ENCODE peak calls at places on chromosomes 3 and 15, in seven cellular contexts. One of them, this sample, is unnamed.

GRCh38 chr15:26166429-26166828 is 303.3 kb upstream of the ATP10A start:
- DNase-seq in lower lobe of right lung: no peak
- DNase-seq in foreskin fibroblast: no peak
- DNase-seq in cardiac muscle cell: no peak
- DNase-seq in cardiac fibroblast: no peak
- DNase-seq in fibroblast of mammary gland: no peak
- DNase-seq in ovary: no peak
- DNase-seq in this sample: no peak

GRCh38 chr3:194205675-194206133 is 69.8 kb downstream of the HES1 start:
- DNase-seq in foreskin fibroblast: no peak
- DNase-seq in cardiac fibroblast: no peak
- DNase-seq in lower lobe of right lung: peak
- DNase-seq in fibroblast of mammary gland: no peak
- DNase-seq in ovary: no peak
- DNase-seq in cardiac muscle cell: no peak
- DNase-seq in this sample: no peak

GRCh38 chr3:69683076-69683806 is 56.0 kb upstream of the MITF start:
- DNase-seq in fibroblast of mammary gland: no peak
- DNase-seq in lower lobe of right lung: no peak
- DNase-seq in ovary: no peak
- DNase-seq in cardiac fibroblast: no peak
- DNase-seq in cardiac muscle cell: no peak
- DNase-seq in foreskin fibroblast: no peak
- DNase-seq in this sample: no peak

GRCh38 chr15:38029741-38030140 is 95.3 kb downstream of the TMCO5A start:
- DNase-seq in foreskin fibroblast: no peak
- DNase-seq in cardiac muscle cell: peak
- DNase-seq in lower lobe of right lung: no peak
- DNase-seq in cardiac fibroblast: peak
- DNase-seq in ovary: no peak
- DNase-seq in fibroblast of mammary gland: peak
- DNase-seq in this sample: no peak

GRCh38 chr3:114569186-114569585 is 275.4 kb downstream of the TIGIT start:
- DNase-seq in cardiac muscle cell: no peak
- DNase-seq in cardiac fibroblast: peak
- DNase-seq in foreskin fibroblast: no peak
- DNase-seq in ovary: no peak
- DNase-seq in fibroblast of mammary gland: no peak
- DNase-seq in lower lobe of right lung: no peak
- DNase-seq in this sample: peak

GRCh38 chr15:62323353-62323752 is 158.3 kb upstream of the C2CD4B start:
- DNase-seq in lower lobe of right lung: no peak
- DNase-seq in fibroblast of mammary gland: no peak
- DNase-seq in foreskin fibroblast: no peak
- DNase-seq in cardiac fibroblast: no peak
- DNase-seq in cardiac muscle cell: no peak
- DNase-seq in ovary: no peak
- DNase-seq in this sample: no peak

GRCh38 chr15:92205255-92205739 is 188.4 kb upstream of the ST8SIA2 start:
- DNase-seq in fibroblast of mammary gland: no peak
- DNase-seq in foreskin fibroblast: no peak
- DNase-seq in cardiac fibroblast: no peak
- DNase-seq in cardiac muscle cell: no peak
- DNase-seq in ovary: no peak
- DNase-seq in lower lobe of right lung: no peak
- DNase-seq in this sample: no peak

GRCh38 chr3:139559541-139559940 is 20.0 kb upstream of the RBP1 start:
- DNase-seq in lower lobe of right lung: no peak
- DNase-seq in fibroblast of mammary gland: peak
- DNase-seq in cardiac fibroblast: peak
- DNase-seq in cardiac muscle cell: no peak
- DNase-seq in foreskin fibroblast: no peak
- DNase-seq in ovary: no peak
- DNase-seq in this sample: no peak

GRCh38 chr3:15367059-15367458 is 34.7 kb upstream of the SH3BP5 start:
- DNase-seq in fibroblast of mammary gland: no peak
- DNase-seq in cardiac fibroblast: peak
- DNase-seq in foreskin fibroblast: no peak
- DNase-seq in ovary: no peak
- DNase-seq in lower lobe of right lung: no peak
- DNase-seq in cardiac muscle cell: peak
- DNase-seq in this sample: no peak

GRCh38 chr3:124158174-124158812 is 166.4 kb upstream of the ROPN1 start:
- DNase-seq in lower lobe of right lung: no peak
- DNase-seq in cardiac fibroblast: no peak
- DNase-seq in foreskin fibroblast: no peak
- DNase-seq in cardiac muscle cell: no peak
- DNase-seq in fibroblast of mammary gland: no peak
- DNase-seq in ovary: no peak
- DNase-seq in this sample: no peak

GRCh38 chr15:25703726-25704125 is 159.4 kb downstream of the ATP10A start:
- DNase-seq in fibroblast of mammary gland: no peak
- DNase-seq in lower lobe of right lung: no peak
- DNase-seq in cardiac muscle cell: no peak
- DNase-seq in foreskin fibroblast: no peak
- DNase-seq in ovary: no peak
- DNase-seq in cardiac fibroblast: no peak
- DNase-seq in this sample: no peak

GRCh38 chr3:154684021-154684420 is 254.0 kb upstream of the GPR149 start:
- DNase-seq in foreskin fibroblast: no peak
- DNase-seq in fibroblast of mammary gland: no peak
- DNase-seq in cardiac fibroblast: no peak
- DNase-seq in ovary: no peak
- DNase-seq in cardiac muscle cell: no peak
- DNase-seq in lower lobe of right lung: no peak
- DNase-seq in this sample: no peak

GRCh38 chr15:57138260-57138895 is 219.9 kb downstream of the TCF12 start:
- DNase-seq in cardiac muscle cell: peak
- DNase-seq in ovary: no peak
- DNase-seq in foreskin fibroblast: peak
- DNase-seq in cardiac fibroblast: peak
- DNase-seq in fibroblast of mammary gland: peak
- DNase-seq in lower lobe of right lung: no peak
- DNase-seq in this sample: peak

GRCh38 chr15:67164811-67165652 is 89.4 kb downstream of the AAGAB start:
- DNase-seq in fibroblast of mammary gland: peak
- DNase-seq in ovary: peak
- DNase-seq in foreskin fibroblast: no peak
- DNase-seq in cardiac fibroblast: peak
- DNase-seq in lower lobe of right lung: no peak
- DNase-seq in cardiac muscle cell: peak
- DNase-seq in this sample: peak

GRCh38 chr3:196440041-196440537 is 7.9 kb upstream of the UBXN7 start:
- DNase-seq in cardiac fibroblast: peak
- DNase-seq in ovary: no peak
- DNase-seq in lower lobe of right lung: no peak
- DNase-seq in cardiac muscle cell: peak
- DNase-seq in fibroblast of mammary gland: peak
- DNase-seq in foreskin fibroblast: peak
- DNase-seq in this sample: no peak

GRCh38 chr15:68352401-68353062 is 75.0 kb downstream of the FEM1B start:
- DNase-seq in fibroblast of mammary gland: peak
- DNase-seq in cardiac fibroblast: peak
- DNase-seq in lower lobe of right lung: no peak
- DNase-seq in ovary: peak
- DNase-seq in cardiac muscle cell: peak
- DNase-seq in foreskin fibroblast: peak
- DNase-seq in this sample: peak

GRCh38 chr3:79846148-79846933 is 78.5 kb upstream of the ROBO1 start:
- DNase-seq in cardiac fibroblast: no peak
- DNase-seq in ovary: no peak
- DNase-seq in fibroblast of mammary gland: no peak
- DNase-seq in cardiac muscle cell: no peak
- DNase-seq in lower lobe of right lung: no peak
- DNase-seq in foreskin fibroblast: no peak
- DNase-seq in this sample: no peak

GRCh38 chr3:101689291-101689690 is 2.8 kb upstream of the RPL24 start:
- DNase-seq in ovary: no peak
- DNase-seq in cardiac muscle cell: peak
- DNase-seq in lower lobe of right lung: no peak
- DNase-seq in foreskin fibroblast: no peak
- DNase-seq in fibroblast of mammary gland: no peak
- DNase-seq in cardiac fibroblast: peak
- DNase-seq in this sample: no peak

GRCh38 chr3:18988619-18989229 is 159.6 kb upstream of the KCNH8 start:
- DNase-seq in foreskin fibroblast: no peak
- DNase-seq in lower lobe of right lung: no peak
- DNase-seq in fibroblast of mammary gland: peak
- DNase-seq in cardiac muscle cell: peak
- DNase-seq in ovary: no peak
- DNase-seq in cardiac fibroblast: peak
- DNase-seq in this sample: peak

GRCh38 chr3:18499256-18499655 is 74.1 kb upstream of the SATB1 start:
- DNase-seq in foreskin fibroblast: no peak
- DNase-seq in lower lobe of right lung: no peak
- DNase-seq in fibroblast of mammary gland: no peak
- DNase-seq in cardiac muscle cell: no peak
- DNase-seq in ovary: no peak
- DNase-seq in cardiac fibroblast: no peak
- DNase-seq in this sample: no peak

DNA sequence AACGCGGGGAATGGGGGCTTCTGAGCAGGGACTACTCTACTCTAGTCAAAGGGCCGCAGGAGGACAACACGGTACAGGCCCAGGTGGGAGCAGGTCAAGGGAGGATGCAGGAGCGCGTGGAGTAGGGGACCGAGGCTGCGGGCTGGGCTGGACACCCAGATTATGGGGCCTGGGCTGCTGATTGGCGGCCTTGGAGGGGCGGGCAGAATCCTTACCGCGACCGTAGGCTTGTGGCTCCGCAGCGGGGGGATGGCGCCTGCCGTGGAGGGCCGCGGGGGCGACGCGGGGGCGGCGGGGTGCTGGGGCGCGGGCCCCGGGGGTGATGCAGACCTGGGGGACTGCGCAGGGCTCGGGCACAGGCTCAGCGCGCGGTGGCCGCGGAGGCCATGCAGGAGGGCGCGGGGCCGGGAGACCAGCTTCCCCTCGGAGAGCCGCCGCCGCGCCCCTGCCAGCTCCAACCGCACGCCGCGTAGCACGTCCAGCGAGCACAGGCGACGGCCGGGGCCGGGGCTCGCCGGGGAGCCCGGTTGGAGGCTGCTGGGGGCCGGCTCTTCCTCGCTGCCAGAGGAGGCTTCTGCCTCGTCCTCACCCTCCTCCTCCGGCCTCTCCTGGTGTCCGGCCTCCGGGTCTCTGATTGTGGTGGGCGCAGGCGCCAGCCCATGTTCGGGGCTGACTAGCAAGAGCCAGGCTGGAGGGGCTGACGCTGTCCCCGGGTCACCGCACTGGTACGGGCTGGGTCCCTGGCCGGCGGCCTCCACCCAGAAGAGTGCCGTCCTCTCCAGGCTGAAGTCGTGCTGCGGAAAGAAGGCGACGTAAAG is 12.9 kb downstream of the UBAP1L start:
- DNase-seq in cardiac fibroblast: no peak
- DNase-seq in fibroblast of mammary gland: no peak
- DNase-seq in ovary: no peak
- DNase-seq in lower lobe of right lung: no peak
- DNase-seq in foreskin fibroblast: no peak
- DNase-seq in cardiac muscle cell: no peak
- DNase-seq in this sample: no peak
- TF ChIP-seq CTCF in cardiac fibroblast: no peak
- TF ChIP-seq CTCF in fibroblast of mammary gland: no peak
- TF ChIP-seq CTCF in ovary: no peak
- TF ChIP-seq CTCF in lower lobe of right lung: no peak
- TF ChIP-seq CTCF in foreskin fibroblast: no peak
- TF ChIP-seq CTCF in cardiac muscle cell: no peak
- TF ChIP-seq CTCF in this sample: no peak

DNA sequence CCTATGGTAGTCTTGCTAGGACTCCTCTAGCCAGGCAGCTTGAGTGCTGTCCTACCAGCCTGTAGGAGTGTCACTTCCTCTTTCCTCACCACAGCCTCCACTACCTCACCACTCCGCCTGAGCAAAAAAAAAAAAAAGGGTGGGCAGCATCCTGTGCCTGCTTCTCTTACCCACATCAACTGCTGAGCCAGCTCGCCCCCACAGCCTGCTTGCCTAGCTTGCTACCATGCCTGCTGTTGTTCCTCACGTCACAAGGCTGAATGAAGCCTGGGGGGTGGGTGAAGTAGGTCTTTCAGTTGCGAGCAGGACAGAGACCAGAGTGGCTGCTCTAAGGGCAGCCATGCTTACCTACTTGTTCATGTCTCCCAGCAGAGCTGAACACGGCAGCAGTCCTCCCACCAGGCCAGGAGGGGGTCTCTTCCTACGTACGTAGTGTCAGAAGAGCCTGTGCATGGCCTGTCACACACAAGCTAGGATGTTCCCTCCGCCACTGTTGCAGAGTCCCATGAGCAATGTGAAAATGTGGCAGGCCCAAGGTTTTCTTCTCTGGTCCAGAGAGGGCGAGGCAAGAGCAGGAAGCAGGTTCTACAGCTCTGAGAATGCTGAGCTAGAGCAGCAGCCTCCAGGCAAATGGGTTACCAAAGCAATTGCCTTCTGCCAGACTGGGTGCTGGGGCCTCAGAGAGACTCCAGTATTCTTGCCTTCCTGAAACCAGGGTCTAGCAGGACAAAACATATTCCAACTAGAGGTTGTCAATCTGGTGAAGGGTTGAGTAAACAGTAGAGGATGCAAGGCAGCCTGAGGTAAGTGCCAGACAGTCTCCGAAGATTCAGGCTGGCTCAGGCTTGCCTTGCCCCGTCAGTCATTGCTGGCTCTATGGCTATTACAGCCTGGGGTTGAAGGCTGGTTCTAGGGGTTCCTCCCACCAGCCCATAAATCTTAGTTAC is 8.0 kb downstream of the PPM1M start:
- DNase-seq in cardiac muscle cell: peak
- DNase-seq in cardiac fibroblast: peak
- DNase-seq in fibroblast of mammary gland: no peak
- DNase-seq in lower lobe of right lung: peak
- DNase-seq in foreskin fibroblast: no peak
- DNase-seq in ovary: no peak
- DNase-seq in this sample: no peak
- H3K4me3 ChIP-seq in cardiac muscle cell: no peak
- H3K4me3 ChIP-seq in cardiac fibroblast: no peak
- H3K4me3 ChIP-seq in fibroblast of mammary gland: no peak
- H3K4me3 ChIP-seq in lower lobe of right lung: no peak
- H3K4me3 ChIP-seq in foreskin fibroblast: no peak
- H3K4me3 ChIP-seq in ovary: no peak
- H3K4me3 ChIP-seq in this sample: no peak

DNA sequence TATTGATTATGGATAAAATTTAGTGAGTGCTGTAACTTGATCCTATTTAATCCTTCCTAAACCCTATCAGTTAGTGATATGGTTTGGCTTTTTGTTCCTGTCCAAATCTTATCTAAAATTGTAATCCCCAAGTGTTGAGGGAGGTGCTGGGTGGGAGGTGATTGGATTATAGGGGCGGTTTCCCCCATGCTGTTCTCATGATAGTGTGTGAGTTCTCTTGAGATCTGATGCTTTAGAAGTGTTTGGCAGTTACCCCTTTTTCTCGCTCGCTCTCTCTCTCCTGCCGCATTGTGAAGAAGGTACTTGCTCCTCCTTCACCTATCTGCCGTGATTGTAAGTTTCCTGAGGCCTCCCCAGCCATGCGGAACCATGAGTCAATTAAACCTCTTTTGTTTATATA is 134.0 kb upstream of the SUCLG2 start:
- DNase-seq in fibroblast of mammary gland: no peak
- DNase-seq in lower lobe of right lung: no peak
- DNase-seq in cardiac muscle cell: no peak
- DNase-seq in ovary: no peak
- DNase-seq in foreskin fibroblast: no peak
- DNase-seq in cardiac fibroblast: no peak
- DNase-seq in this sample: no peak
- TF ChIP-seq CTCF in fibroblast of mammary gland: no peak
- TF ChIP-seq CTCF in lower lobe of right lung: no peak
- TF ChIP-seq CTCF in cardiac muscle cell: no peak
- TF ChIP-seq CTCF in ovary: no peak
- TF ChIP-seq CTCF in foreskin fibroblast: no peak
- TF ChIP-seq CTCF in cardiac fibroblast: no peak
- TF ChIP-seq CTCF in this sample: no peak

GRCh38 chr15:89052474-89052873 is 35.8 kb upstream of the ABHD2 start:
- DNase-seq in cardiac fibroblast: peak
- DNase-seq in lower lobe of right lung: no peak
- DNase-seq in fibroblast of mammary gland: peak
- DNase-seq in ovary: no peak
- DNase-seq in foreskin fibroblast: peak
- DNase-seq in cardiac muscle cell: peak
- DNase-seq in this sample: peak
- H3K4me3 ChIP-seq in cardiac fibroblast: no peak
- H3K4me3 ChIP-seq in lower lobe of right lung: no peak
- H3K4me3 ChIP-seq in fibroblast of mammary gland: no peak
- H3K4me3 ChIP-seq in ovary: no peak
- H3K4me3 ChIP-seq in foreskin fibroblast: no peak
- H3K4me3 ChIP-seq in cardiac muscle cell: no peak
- H3K4me3 ChIP-seq in this sample: no peak